ENCODE peak calls at places on chromosomes 16 and 17, in seven cellular contexts. F, N, P, J, W, C and Y are unnamed samples.
A peak's percentile ranks its signal among the peaks of the same experiment; 100 is the strongest.

GRCh38 chr17:48333034-48333491 is 97.0 kb downstream of the SKAP1 start:
- DNase-seq in F (no peak), W (no peak), J (no peak), P (no peak), C (no peak), N (peak; percentile 51), Y (no peak)

GRCh38 chr16:30766922-30767284 is 4.8 kb downstream of the RNF40 start:
- DNase-seq in C (no peak), P (no peak), N (no peak), W (no peak), J (no peak), F (no peak), Y (peak; percentile 16)

GRCh38 chr17:82034371-82035011 is 3.0 kb downstream of the DCXR start:
- DNase-seq in F (no peak), W (no peak), P (no peak), C (no peak), J (no peak), N (no peak), Y (no peak)

GRCh38 chr16:89357460-89357859 is 132.9 kb downstream of the ANKRD11 start:
- DNase-seq in N (no peak), W (no peak), C (no peak), P (no peak), J (no peak), F (peak; percentile 60), Y (peak; percentile 73)

GRCh38 chr17:75364078-75364477 is 41.4 kb downstream of the GRB2 start:
- DNase-seq in F (no peak), C (no peak), P (no peak), J (no peak), W (no peak), N (peak; percentile 67), Y (no peak)

GRCh38 chr17:58377005-58377660 is 25.1 kb upstream of the SUPT4H1 start:
- DNase-seq in J (no peak), W (no peak), N (no peak), C (no peak), P (peak; percentile 63), F (peak; percentile 53), Y (no peak)

GRCh38 chr16:80883816-80884215 is 79.4 kb upstream of the CDYL2 start:
- DNase-seq in N (no peak), F (no peak), W (no peak), C (no peak), J (no peak), P (no peak), Y (no peak)

GRCh38 chr16:68417711-68418301 is 30.5 kb downstream of the SMPD3 start:
- DNase-seq in F (peak; percentile 90), P (peak; percentile 57), J (peak; percentile 56), C (peak; percentile 96), W (no peak), N (no peak), Y (peak; percentile 44)

GRCh38 chr16:53769787-53770186 is 65.8 kb downstream of the FTO start:
- DNase-seq in J (no peak), F (no peak), N (no peak), W (no peak), C (no peak), P (no peak), Y (no peak)

GRCh38 chr17:75850928-75851692 is 4.0 kb downstream of the WBP2 start:
- DNase-seq in J (no peak), P (no peak), C (no peak), F (no peak), N (no peak), W (no peak), Y (peak; percentile 67)

GRCh38 chr17:12530126-12530525 is 135.6 kb upstream of the MYOCD start:
- DNase-seq in F (no peak), N (no peak), W (no peak), P (no peak), C (no peak), J (no peak), Y (no peak)

GRCh38 chr17:14886200-14886739 is 378.9 kb downstream of the PMP22 start:
- DNase-seq in P (no peak), W (peak; percentile 6), N (peak; percentile 14), F (no peak), J (peak; percentile 35), C (peak; percentile 1), Y (no peak)

GRCh38 chr17:58020401-58020800 is 13.4 kb upstream of the SRSF1 start:
- DNase-seq in N (no peak), F (no peak), P (no peak), J (no peak), C (no peak), W (no peak), Y (no peak)

GRCh38 chr16:70738083-70738977 is 52.5 kb upstream of the MTSS2 start:
- DNase-seq in F (peak; percentile 31), C (peak; percentile 45), P (peak; percentile 69), W (no peak), J (peak; percentile 26), N (peak; percentile 96), Y (peak; percentile 79)

GRCh38 chr17:73753751-73754496 is 109.7 kb upstream of the SDK2 start:
- DNase-seq in C (no peak), P (no peak), N (no peak), J (no peak), W (no peak), F (no peak), Y (no peak)

GRCh38 chr16:11329080-11329491 is 16.2 kb upstream of the RMI2 start:
- DNase-seq in P (no peak), C (peak; percentile 76), J (peak; percentile 80), W (no peak), N (peak; percentile 40), F (no peak), Y (no peak)

GRCh38 chr16:81842564-81843242 is 63.6 kb downstream of the PLCG2 start:
- DNase-seq in P (no peak), W (no peak), N (no peak), F (no peak), C (no peak), J (no peak), Y (no peak)

GRCh38 chr17:55811536-55811935 is 60.7 kb downstream of the PCTP start:
- DNase-seq in J (no peak), P (no peak), C (no peak), W (no peak), N (no peak), F (no peak), Y (no peak)

GRCh38 chr17:65593870-65594584 is 32.6 kb upstream of the AXIN2 start:
- DNase-seq in P (no peak), N (peak; percentile 20), C (no peak), F (no peak), W (no peak), J (no peak), Y (no peak)

GRCh38 chr17:75504347-75505151 is 10.8 kb downstream of the CASKIN2 start:
- DNase-seq in F (peak; percentile 68), W (peak; percentile 23), J (peak; percentile 70), P (no peak), C (peak; percentile 34), N (no peak), Y (no peak)

GRCh38 chr16:52584354-52584840 is 37.5 kb upstream of the TOX3 start:
- DNase-seq in J (no peak), W (no peak), N (no peak), F (no peak), P (no peak), C (no peak), Y (no peak)

GRCh38 chr17:79944251-79944812 is 91.3 kb downstream of the TBC1D16 start:
- DNase-seq in C (no peak), F (peak; percentile 2), P (no peak), J (no peak), W (no peak), N (no peak), Y (no peak)
- H3K36me3 ChIP-seq in C (no peaks in the 10 kb centered on the region), F (peaks cover 12% of the 10 kb centered on the region), P (peaks cover 45% of the 10 kb centered on the region), J (no peaks in the 10 kb centered on the region), W (peaks cover 91% of the 10 kb centered on the region), N (peaks cover 3% of the 10 kb centered on the region), Y (peaks cover 18% of the 10 kb centered on the region)

GRCh38 chr17:83203073-83203471 is 123.7 kb downstream of the METRNL start:
- DNase-seq in N (peak; percentile 97), F (peak; percentile 25), P (peak; percentile 63), W (no peak), C (no peak), J (no peak), Y (peak; percentile 71)
- H3K9me3 ChIP-seq in N (no peaks in the 10 kb centered on the region), F (no peaks in the 10 kb centered on the region), P (no peaks in the 10 kb centered on the region), W (peaks cover 35% of the 10 kb centered on the region), C (no peaks in the 10 kb centered on the region), J (no peaks in the 10 kb centered on the region), Y (no peaks in the 10 kb centered on the region)

DNA sequence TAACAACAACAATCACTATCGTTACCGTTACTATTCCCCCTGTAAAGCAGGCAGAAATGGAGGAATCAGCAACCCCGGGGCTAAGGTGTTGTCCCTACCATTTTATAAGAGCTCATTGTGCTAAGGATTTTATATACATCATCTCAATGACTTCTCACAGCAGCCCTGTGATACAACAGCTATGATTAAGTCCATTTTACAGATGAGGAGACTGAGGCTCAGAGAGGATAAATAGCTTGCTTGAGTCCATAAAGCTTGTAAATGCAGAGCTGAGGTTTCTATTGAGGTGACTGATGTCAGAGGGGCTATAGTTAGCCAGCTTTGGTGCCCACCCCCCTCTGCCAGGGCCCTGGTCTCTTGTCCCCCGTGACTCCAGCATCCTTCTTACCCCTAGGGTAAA is 16.7 kb upstream of the PDK2 start:
- DNase-seq in F (no peak), N (no peak), W (no peak), C (no peak), P (no peak), J (no peak), Y (no peak)
- H3K36me3 ChIP-seq in F (peaks cover 12% of the 10 kb centered on the region), N (peaks cover 54% of the 10 kb centered on the region), W (peaks cover 77% of the 10 kb centered on the region), C (peaks cover 4% of the 10 kb centered on the region), P (peaks cover 81% of the 10 kb centered on the region), J (peaks cover 51% of the 10 kb centered on the region), Y (peaks cover 76% of the 10 kb centered on the region)

GRCh38 chr16:3388325-3388724 is 12.5 kb downstream of the ZSCAN32 start:
- DNase-seq in F (no peak), C (no peak), J (no peak), N (no peak), W (no peak), P (no peak), Y (no peak)

DNA sequence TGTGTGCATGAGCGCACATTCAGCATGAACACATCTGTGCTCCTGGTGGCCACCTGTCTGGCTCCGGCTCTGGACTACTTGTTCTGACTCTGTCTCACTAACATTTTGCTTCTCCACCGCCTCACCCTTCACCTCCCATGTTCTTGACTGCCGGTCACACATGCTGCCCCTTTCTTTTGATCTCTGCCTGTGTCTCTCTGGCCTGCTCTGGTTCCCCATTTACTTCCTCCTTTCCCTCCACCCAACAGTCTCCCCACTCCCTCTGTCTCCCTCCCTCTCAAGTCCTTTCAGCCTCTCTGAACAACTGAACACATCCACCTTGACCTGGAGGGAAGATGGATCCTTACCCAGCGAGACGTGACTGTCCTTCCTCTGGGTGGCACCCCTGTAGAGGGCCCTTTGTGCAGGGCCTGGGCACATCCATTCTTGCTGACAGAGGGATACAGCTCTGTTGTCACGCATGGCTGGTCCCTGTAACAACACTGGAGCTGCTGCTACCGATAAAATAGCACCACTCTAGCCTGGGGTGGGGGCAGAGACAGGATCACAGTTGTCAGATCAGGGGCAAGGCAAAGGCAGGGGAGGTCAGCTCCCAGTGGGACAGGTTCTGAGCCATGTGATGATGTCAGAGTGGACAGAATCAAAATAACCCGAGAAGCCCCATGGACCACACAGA is 11.0 kb downstream of the ZSCAN32 start:
- DNase-seq in P (no peak), C (no peak), J (peak; percentile 27), W (no peak), F (no peak), N (no peak), Y (no peak)
- H3K9me3 ChIP-seq in P (peaks cover 47% of the 10 kb centered on the region), C (peaks cover 83% of the 10 kb centered on the region), J (no peaks in the 10 kb centered on the region), W (peaks cover 26% of the 10 kb centered on the region), F (no peaks in the 10 kb centered on the region), N (no peaks in the 10 kb centered on the region), Y (peaks cover 21% of the 10 kb centered on the region)

GRCh38 chr16:1184980-1185379 is 32.1 kb downstream of the CACNA1H start:
- DNase-seq in P (no peak), J (no peak), F (no peak), C (no peak), N (no peak), W (no peak), Y (no peak)
- H3K36me3 ChIP-seq in P (no peaks in the 10 kb centered on the region), J (no peaks in the 10 kb centered on the region), F (no peaks in the 10 kb centered on the region), C (no peaks in the 10 kb centered on the region), N (no peaks in the 10 kb centered on the region), W (peaks cover 18% of the 10 kb centered on the region), Y (no peaks in the 10 kb centered on the region)